ENCODE peak calls at places on chromosomes 4 and X, in eight cellular contexts. N is AG04450, G is pancreas, Y is SK-N-SH, P is fibroblast of lung, W is right atrium auricular region, T is tibial nerve, Q is ovary. E is an unnamed sample.

GRCh38 chr4:92047209-92047877 is 256.4 kb upstream of the GRID2 start:
- DNase-seq in P (peak), Y (peak), Q (no peak), G (no peak), T (no peak), N (no peak), W (no peak), E (no peak)

GRCh38 chrX:56764153-56764974 is 35.3 kb downstream of the NBDY start:
- DNase-seq in W (peak), Y (peak), Q (peak), P (peak), N (peak), G (peak), T (no peak), E (no peak)

GRCh38 chr4:74018771-74019170 is 19.7 kb downstream of the CXCL3 start:
- DNase-seq in Q (no peak), P (no peak), N (no peak), G (no peak), W (no peak), T (no peak), Y (no peak), E (no peak)

GRCh38 chr4:151921811-151922210 is 161.0 kb upstream of the GATB start:
- DNase-seq in P (no peak), N (no peak), T (no peak), Q (no peak), W (no peak), G (no peak), Y (no peak), E (no peak)

GRCh38 chr4:168451744-168452394 is 28.4 kb downstream of the DDX60L start:
- DNase-seq in N (no peak), T (no peak), Y (no peak), P (peak), G (no peak), Q (no peak), W (no peak), E (no peak)

GRCh38 chrX:150508018-150508417 is 60.4 kb upstream of the MTM1 start:
- DNase-seq in Q (peak), G (no peak), N (no peak), P (no peak), Y (no peak), T (no peak), W (no peak), E (no peak)

GRCh38 chr4:16168710-16169388 is 57.4 kb downstream of the TAPT1 start:
- DNase-seq in W (no peak), Q (no peak), N (no peak), Y (no peak), T (no peak), G (no peak), P (no peak), E (no peak)

GRCh38 chr4:4228356-4228668 is 1.6 kb upstream of the OTOP1 start:
- DNase-seq in T (no peak), W (no peak), P (no peak), Y (no peak), N (no peak), G (no peak), Q (no peak), E (no peak)

GRCh38 chrX:132766452-132766851 is 192.0 kb downstream of the HS6ST2 start:
- DNase-seq in N (no peak), Y (no peak), G (no peak), T (no peak), W (no peak), Q (no peak), P (no peak), E (no peak)

GRCh38 chrX:44071847-44072545 is 98.8 kb upstream of the NDP start:
- DNase-seq in Q (no peak), T (no peak), W (no peak), Y (no peak), N (no peak), P (peak), G (no peak), E (no peak)

GRCh38 chrX:24833695-24834094 is 140.0 kb downstream of the POLA1 start:
- DNase-seq in P (no peak), G (no peak), N (no peak), T (no peak), Q (no peak), W (no peak), Y (no peak), E (no peak)

GRCh38 chrX:24828147-24828546 is 134.4 kb downstream of the POLA1 start:
- DNase-seq in P (no peak), Q (no peak), T (no peak), W (no peak), Y (no peak), N (no peak), G (no peak), E (no peak)

DNA sequence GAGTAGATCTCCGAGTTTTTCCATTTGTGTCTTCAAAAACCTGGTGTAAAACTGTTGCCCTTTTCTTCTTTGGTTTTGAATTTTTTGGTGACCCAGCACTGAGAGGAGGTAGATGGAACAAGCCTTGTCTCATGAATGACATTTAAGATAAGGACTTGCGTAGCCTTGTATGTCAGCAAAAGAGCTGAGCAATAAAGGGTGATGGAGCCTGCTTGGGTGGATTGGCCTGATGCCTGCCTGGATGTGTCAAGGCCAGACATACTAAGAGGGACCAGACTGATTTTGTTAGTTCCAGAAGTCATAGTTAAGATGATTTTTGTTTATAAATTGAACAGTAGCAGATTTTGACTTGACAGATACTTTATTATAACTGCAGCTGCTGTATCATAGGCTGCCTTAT is 134.9 kb downstream of the POLA1 start:
- DNase-seq in N (no peak), Y (no peak), P (no peak), W (no peak), T (no peak), Q (peak), G (no peak), E (no peak)
- H3K4me3 ChIP-seq in N (no peak), Y (no peak), P (no peak), W (no peak), T (no peak), Q (no peak), G (no peak), E (no peak)

GRCh38 chr4:142406917-142407501 is 439.1 kb downstream of the INPP4B start:
- DNase-seq in G (no peak), T (no peak), Q (no peak), P (no peak), W (no peak), N (no peak), Y (no peak), E (no peak)

GRCh38 chr4:142406051-142406549 is 440.0 kb downstream of the INPP4B start:
- DNase-seq in N (no peak), T (no peak), P (peak), W (no peak), Y (no peak), G (no peak), Q (no peak), E (no peak)

GRCh38 chr4:142407569-142407968 is 438.5 kb downstream of the INPP4B start:
- DNase-seq in W (no peak), Y (no peak), Q (no peak), P (peak), N (no peak), G (no peak), T (no peak), E (no peak)

GRCh38 chr4:142405021-142405991 is 440.8 kb downstream of the INPP4B start:
- DNase-seq in T (peak), Q (peak), G (no peak), Y (no peak), W (peak), P (peak), N (no peak), E (peak)

DNA sequence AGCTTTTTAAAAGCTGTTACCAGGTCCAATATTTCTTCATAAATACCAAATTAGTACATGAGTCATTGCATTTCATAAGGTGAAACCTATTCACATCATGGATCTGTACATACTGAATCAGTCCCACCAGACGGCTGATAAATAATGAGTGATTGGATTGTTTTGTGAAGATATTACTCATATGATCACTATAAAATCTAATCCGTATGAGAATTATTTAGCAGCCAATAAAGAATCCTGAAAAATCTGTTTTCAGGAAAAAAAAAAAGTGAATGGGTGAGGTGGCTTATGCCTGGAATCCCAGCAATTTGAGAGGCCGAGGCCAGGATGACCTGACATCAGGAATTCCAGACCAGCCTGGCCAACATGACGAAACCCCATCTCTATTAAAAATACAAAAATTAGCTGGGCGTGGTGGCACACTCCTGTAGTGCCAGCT is 438.1 kb downstream of the INPP4B start:
- DNase-seq in W (no peak), Q (no peak), N (no peak), T (no peak), G (no peak), P (peak), Y (no peak), E (no peak)
- H3K27ac ChIP-seq in W (no peak), Q (no peak), N (no peak), T (no peak), G (no peak), P (no peak), Y (peak), E (no peak)

GRCh38 chrX:48918644-48919340 is at the start of gene PIM2:
- DNase-seq in P (peak), G (peak), N (no peak), T (peak), Q (peak), Y (peak), W (peak), E (peak)
- TF ChIP-seq CTCF in P (no peak), G (no peak), N (no peak), T (no peak), Q (no peak), Y (peak), W (no peak), E (no peak)

DNA sequence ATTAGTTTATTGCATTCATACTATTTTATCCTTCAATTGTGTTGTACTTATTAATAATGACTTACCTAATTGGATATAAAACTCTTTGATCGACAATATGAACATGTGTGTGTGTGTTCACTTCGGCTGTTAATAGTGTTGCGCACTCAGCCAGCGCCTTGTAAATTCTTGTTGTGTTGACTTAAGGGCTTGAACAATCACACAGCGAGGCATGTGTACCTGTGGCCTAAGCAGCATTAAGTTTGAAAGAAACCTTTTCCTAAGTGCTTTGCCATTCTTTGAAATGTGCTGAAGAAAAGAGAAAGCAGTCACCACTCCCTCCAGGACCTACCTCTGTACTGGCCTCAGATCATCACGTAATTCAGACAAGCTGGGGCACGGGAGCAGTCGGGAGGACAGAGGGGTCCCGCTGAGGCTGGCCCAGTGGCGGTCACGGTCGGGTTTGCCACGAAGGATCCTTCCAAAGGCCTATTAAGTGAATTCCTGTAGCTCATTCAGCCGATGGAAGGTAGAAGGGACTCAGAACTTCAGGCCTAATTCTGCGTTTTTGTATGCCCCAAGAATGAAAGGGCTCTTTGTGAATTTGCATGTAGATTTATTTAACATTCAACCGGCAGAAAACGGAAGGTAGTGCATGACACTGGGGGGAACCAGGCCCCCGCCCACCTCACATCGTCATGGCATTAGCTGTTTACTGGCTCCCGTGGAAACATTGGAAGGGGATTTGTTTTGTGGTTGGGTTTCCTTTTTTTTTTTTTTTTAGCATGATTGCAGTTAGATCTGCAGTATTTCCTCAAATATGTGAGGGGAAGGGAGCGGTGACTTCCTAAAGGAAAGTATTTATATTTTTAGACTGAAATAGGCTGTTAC is 106.3 kb downstream of the TRAPPC11 start:
- DNase-seq in T (no peak), N (no peak), Y (no peak), G (no peak), W (peak), P (no peak), Q (peak), E (no peak)
- H3K4me3 ChIP-seq in T (no peak), N (no peak), Y (no peak), G (no peak), W (peak), P (no peak), Q (no peak), E (no peak)

GRCh38 chrX:107730991-107731766 is 44.4 kb downstream of the TSC22D3 start:
- DNase-seq in N (no peak), G (no peak), Q (no peak), T (no peak), P (no peak), W (no peak), Y (no peak), E (no peak)
- H3K27ac ChIP-seq in N (no peak), G (peak), Q (peak), T (peak), P (no peak), W (peak), Y (no peak), E (peak)

GRCh38 chr4:1870578-1871443 is at the start of gene NSD2:
- DNase-seq in N (peak), G (peak), T (peak), W (peak), Q (peak), Y (peak), P (peak), E (peak)
- TF ChIP-seq CTCF in N (no peak), G (no peak), T (peak), W (no peak), Q (peak), Y (no peak), P (no peak), E (no peak)

GRCh38 chr4:84363256-84363655 is 135.8 kb downstream of the NKX6-1 start:
- DNase-seq in Y (no peak), N (no peak), P (no peak), Q (no peak), W (no peak), G (no peak), T (no peak), E (no peak)

GRCh38 chr4:84366932-84367331 is 132.2 kb downstream of the NKX6-1 start:
- DNase-seq in T (no peak), Y (no peak), G (no peak), P (no peak), W (no peak), Q (no peak), N (no peak), E (no peak)

DNA sequence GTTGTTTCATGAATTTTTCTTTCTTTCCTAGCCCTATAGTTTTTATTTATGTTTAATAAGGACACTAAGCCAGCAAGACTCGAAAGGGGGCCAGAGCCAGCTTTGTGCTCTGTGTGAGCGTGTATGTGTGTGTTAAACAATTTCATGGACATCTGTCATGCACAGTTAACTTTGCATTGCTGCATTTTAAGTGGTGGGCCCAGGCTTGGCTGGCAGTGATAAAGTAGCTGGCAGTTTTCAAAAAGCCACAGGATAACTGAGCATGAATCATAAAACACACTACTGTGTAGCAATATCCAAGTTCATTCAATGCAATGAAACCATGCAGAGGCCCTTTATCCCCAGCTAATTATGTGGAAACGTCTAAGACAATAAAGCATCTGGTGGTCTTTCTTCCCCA is 133.0 kb downstream of the NKX6-1 start:
- DNase-seq in Y (no peak), T (no peak), N (no peak), P (no peak), Q (no peak), G (no peak), W (no peak), E (no peak)
- H3K4me3 ChIP-seq in Y (no peak), T (no peak), N (no peak), P (no peak), Q (no peak), G (no peak), W (no peak), E (no peak)

DNA sequence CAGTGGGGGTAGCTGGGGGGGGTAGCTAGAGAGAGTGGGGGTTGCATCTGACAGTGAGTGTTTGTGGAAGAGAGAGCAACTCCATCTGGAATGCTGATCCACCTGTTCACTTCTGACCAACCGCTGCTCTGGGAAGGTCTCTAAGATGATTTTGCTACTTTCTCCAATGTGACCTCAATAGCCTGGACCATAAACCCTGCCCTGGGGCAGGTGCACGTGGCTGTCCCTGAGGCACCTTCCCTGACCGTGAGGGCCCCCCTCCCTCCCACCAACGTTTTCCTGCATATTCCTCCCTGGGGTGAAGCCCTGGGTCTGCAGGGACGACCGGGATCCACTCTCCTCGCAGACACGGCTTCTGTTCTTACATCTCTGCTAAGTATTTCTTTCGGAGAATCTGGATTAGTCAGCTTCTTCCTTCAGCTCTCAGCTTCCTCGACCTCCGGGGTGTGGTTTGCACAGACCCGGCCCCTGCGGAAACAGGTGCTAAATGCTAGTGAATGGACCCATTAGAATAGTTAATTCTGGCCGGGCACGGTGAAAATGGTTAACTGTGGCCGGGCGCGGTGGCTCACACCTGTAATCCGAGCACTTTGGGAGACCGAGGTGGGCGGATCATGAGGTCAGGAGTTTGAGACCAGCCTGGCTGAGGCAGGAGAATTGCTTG is 21.4 kb upstream of the PLCXD1 start:
- DNase-seq in N (no peak), W (no peak), T (no peak), Q (no peak), Y (no peak), G (peak), P (no peak), E (no peak)
- H3K27ac ChIP-seq in N (no peak), W (no peak), T (no peak), Q (no peak), Y (no peak), G (no peak), P (no peak), E (no peak)

E was measured in thoracic aorta.